ENCODE peak calls at places on chromosomes 1 and 21, in four cellular contexts. S is IMR-90; O is CD8-positive, alpha-beta memory T cell; V is naive thymus-derived CD4-positive, alpha-beta T cell. Q is an unnamed sample.

GRCh38 chr1:203184467-203184866 is 2.0 kb downstream of the CHI3L1 start:
- DNase-seq in S (no peak), O (no peak), V (no peak), Q (no peak)

GRCh38 chr21:33025471-33026298 is at the start of gene OLIG2:
- DNase-seq in S (peak), O (no peak), V (no peak), Q (no peak)

GRCh38 chr1:233166896-233167295 is 128.6 kb downstream of the PCNX2 start:
- DNase-seq in S (no peak), O (no peak), V (no peak), Q (no peak)

GRCh38 chr1:43441894-43442632 is 11.7 kb downstream of the HYI start:
- DNase-seq in S (no peak), O (no peak), V (no peak), Q (no peak)

GRCh38 chr1:56578963-56579875 is at the start of gene PLPP3:
- DNase-seq in S (peak), O (no peak), V (peak), Q (peak)

GRCh38 chr21:16239659-16240265 is 510.0 kb downstream of the USP25 start:
- DNase-seq in S (no peak), O (no peak), V (no peak), Q (no peak)

GRCh38 chr1:178283409-178283808 is 189.5 kb downstream of the RASAL2 start:
- DNase-seq in S (peak), O (no peak), V (no peak), Q (no peak)

GRCh38 chr1:156430305-156430704 is 61.3 kb downstream of the RHBG start:
- DNase-seq in S (no peak), O (no peak), V (no peak), Q (no peak)

GRCh38 chr1:223680188-223680587 is 14.7 kb upstream of the CAPN8 start:
- DNase-seq in S (no peak), O (no peak), V (no peak), Q (no peak)

GRCh38 chr1:206114692-206115430 is 2.3 kb downstream of the AVPR1B start:
- DNase-seq in S (no peak), O (no peak), V (no peak), Q (no peak)

GRCh38 chr1:54352755-54353154 is 53.4 kb downstream of the SSBP3 start:
- DNase-seq in S (no peak), O (no peak), V (no peak), Q (no peak)

GRCh38 chr1:41482906-41483895 is 1.3 kb downstream of the EDN2 start:
- DNase-seq in S (no peak), O (no peak), V (no peak), Q (no peak)

GRCh38 chr1:12460911-12461621 is 156.9 kb downstream of the DHRS3 start:
- DNase-seq in S (peak), O (no peak), V (no peak), Q (no peak)

GRCh38 chr1:89989791-89990190 is 5.1 kb upstream of the ZNF326 start:
- DNase-seq in S (no peak), O (no peak), V (no peak), Q (no peak)

GRCh38 chr21:46027855-46028493 is 46.4 kb downstream of the COL6A1 start:
- DNase-seq in S (peak), O (no peak), V (no peak), Q (no peak)

GRCh38 chr1:18110968-18111367 is 3.4 kb downstream of the IGSF21 start:
- DNase-seq in S (no peak), O (no peak), V (no peak), Q (no peak)

DNA sequence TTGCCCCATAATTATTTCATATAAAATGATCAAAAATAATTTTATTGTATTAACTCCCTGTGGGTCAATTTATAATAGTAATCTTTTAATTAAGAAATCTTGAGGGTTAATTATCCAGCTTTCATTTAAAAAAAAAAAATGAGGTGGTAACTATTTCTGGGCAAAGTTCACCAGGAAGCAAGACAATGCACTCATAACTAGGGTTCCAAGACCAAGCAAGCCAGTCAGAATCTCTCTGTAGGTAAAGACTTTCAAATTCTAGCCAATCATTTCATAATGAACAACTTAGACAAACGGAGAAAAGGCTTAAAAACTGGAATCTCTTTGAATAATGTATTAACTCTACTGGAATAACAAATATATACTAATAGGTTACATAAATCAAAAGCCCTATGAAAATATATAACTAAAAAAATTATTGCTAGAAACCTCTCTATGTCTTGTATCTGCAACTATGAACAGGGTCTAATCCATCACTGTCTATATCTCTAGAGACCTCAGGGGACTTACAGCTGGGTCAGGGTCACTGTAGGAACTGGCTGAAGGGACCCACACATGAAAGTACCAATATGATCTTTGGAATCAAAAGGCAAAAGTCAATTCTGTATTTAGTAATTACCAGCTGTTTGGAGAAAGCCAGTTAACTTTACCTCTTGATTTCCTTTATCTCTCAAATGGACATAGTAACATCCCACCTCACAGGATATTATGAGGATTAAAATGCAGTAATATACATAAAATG is 43.3 kb downstream of the APP start:
- DNase-seq in S (no peak), O (no peak), V (no peak), Q (no peak)
- H3K4me3 ChIP-seq in S (no peak), O (no peak), V (no peak), Q (no peak)

GRCh38 chr1:44842415-44842762 is 664 bp downstream of the PTCH2 start:
- DNase-seq in S (no peak), O (no peak), V (no peak), Q (no peak)
- H3K4me3 ChIP-seq in S (peak), O (no peak), V (peak), Q (peak)

DNA sequence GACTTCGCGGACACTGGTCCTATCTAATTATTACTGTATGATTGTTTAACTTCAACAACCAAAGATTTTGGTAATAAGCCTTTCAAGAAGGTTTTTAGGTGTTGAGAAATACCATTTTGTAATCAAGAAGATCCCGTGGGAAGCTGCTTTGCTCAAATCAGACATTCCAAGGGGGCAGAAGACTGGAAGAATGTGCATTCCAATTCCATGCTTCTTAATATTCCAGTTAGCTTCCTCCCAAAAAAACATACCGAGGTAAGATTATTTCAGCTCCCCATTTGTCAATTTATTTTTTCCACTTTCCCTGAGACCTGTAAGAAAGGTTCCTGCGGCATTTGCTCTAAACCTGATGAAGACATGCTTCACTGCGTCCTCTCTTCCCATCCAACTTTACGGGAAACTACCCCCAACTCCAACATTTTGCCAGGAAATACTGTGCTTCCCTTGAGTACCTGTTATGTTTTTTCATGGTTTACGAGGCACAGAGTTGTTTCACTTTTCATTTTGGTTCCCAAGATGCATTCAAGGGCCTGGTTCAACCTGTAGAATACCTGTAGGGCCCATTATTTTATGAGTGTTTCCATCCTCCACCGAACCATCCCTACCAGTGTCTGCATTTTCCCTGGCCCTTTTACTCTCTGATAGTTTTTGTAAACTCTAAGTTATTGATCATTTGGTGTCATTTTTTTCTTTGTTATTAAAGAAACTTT is 4.0 kb downstream of the CNN3 start:
- DNase-seq in S (peak), O (no peak), V (no peak), Q (peak)
- H3K4me3 ChIP-seq in S (peak), O (no peak), V (no peak), Q (peak)

DNA sequence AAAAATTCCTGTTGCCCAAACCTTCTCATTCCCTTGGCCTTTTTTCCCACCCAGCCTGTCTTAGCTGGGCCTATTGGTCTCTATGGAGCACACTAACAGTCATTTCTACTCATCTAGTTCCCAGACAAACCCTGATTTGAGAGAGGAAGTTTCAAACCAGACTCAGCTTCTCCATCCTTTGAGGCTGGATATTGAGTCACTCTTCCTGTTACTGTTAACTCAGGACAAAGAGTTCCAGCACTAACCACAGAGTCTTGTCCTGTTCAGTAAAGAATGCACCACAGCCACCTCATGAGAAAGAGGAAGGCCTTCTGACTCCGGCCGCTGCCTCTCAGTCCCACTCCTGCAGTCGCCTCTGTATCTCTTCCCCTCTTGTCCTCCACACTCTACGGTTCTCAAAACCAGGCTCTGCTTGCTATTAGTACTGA is 137.8 kb downstream of the PTPRC start:
- DNase-seq in S (peak), O (no peak), V (no peak), Q (peak)
- H3K4me3 ChIP-seq in S (no peak), O (no peak), V (no peak), Q (no peak)

GRCh38 chr1:75134939-75135828 is 996 bp downstream of the LHX8 start:
- DNase-seq in S (peak), O (no peak), V (no peak), Q (no peak)
- H3K4me3 ChIP-seq in S (peak), O (no peak), V (no peak), Q (peak)

GRCh38 chr1:235673981-235674380 is 24.4 kb upstream of the GNG4 start:
- DNase-seq in S (no peak), O (no peak), V (no peak), Q (no peak)
- H3K4me3 ChIP-seq in S (no peak), O (no peak), V (no peak), Q (no peak)